ENCODE peak calls at places on chromosome 4, in eight cellular contexts. C is left cardiac atrium, Z is upper lobe of right lung, U is hypothalamus, K is kidney tubule cell, T is mesenteric fat pad, V is NCI-H1694, J is AG09319. E is an unnamed sample.

GRCh38 chr4:126790633-126791032 is 842.1 kb upstream of the INTU start:
- DNase-seq in J (no peak), V (no peak), C (no peak), K (no peak), Z (no peak), U (no peak), T (no peak), E (no peak)

GRCh38 chr4:84569009-84569408 is 13.9 kb upstream of the CDS1 start:
- DNase-seq in Z (no peak), C (no peak), T (no peak), U (no peak), K (no peak), V (no peak), J (no peak), E (no peak)

GRCh38 chr4:174120446-174121142 is 162.9 kb downstream of the FBXO8 start:
- DNase-seq in Z (no peak), T (no peak), K (peak), C (peak), U (no peak), J (peak), V (peak), E (no peak)

GRCh38 chr4:98584265-98584664 is 74.1 kb downstream of the TSPAN5 start:
- DNase-seq in C (no peak), Z (no peak), U (no peak), T (no peak), J (no peak), V (no peak), K (peak), E (no peak)

GRCh38 chr4:18366762-18367358 is 345.3 kb upstream of the LCORL start:
- DNase-seq in Z (no peak), V (peak), C (no peak), K (peak), U (no peak), T (no peak), J (no peak), E (no peak)

GRCh38 chr4:113384600-113384999 is 335.1 kb downstream of the ANK2 start:
- DNase-seq in C (no peak), Z (no peak), J (no peak), K (peak), T (no peak), U (no peak), V (no peak), E (no peak)

GRCh38 chr4:29277381-29277780 is 1442.8 kb upstream of the PCDH7 start:
- DNase-seq in Z (no peak), T (no peak), K (no peak), U (no peak), C (no peak), V (no peak), J (no peak), E (no peak)

GRCh38 chr4:173703076-173703475 is 173.0 kb upstream of the HAND2 start:
- DNase-seq in Z (no peak), T (no peak), U (no peak), V (no peak), K (no peak), J (no peak), C (no peak), E (no peak)

GRCh38 chr4:8908206-8908893 is 36.7 kb upstream of the HMX1 start:
- DNase-seq in Z (peak), C (no peak), K (no peak), U (no peak), V (no peak), J (no peak), T (peak), E (no peak)

GRCh38 chr4:174365018-174365587 is 81.4 kb downstream of the CEP44 start:
- DNase-seq in V (no peak), J (peak), C (no peak), K (peak), T (no peak), Z (no peak), U (no peak), E (no peak)

GRCh38 chr4:95348418-95348817 is 200.4 kb downstream of the UNC5C start:
- DNase-seq in U (no peak), V (no peak), J (no peak), C (no peak), K (no peak), Z (no peak), T (no peak), E (no peak)

GRCh38 chr4:104099141-104099540 is 379.4 kb upstream of the TACR3 start:
- DNase-seq in K (no peak), J (no peak), U (no peak), C (no peak), T (no peak), Z (no peak), V (no peak), E (no peak)

GRCh38 chr4:67871867-67872266 is 11.9 kb downstream of the TMPRSS11D start:
- DNase-seq in T (no peak), C (no peak), J (peak), Z (no peak), V (peak), K (peak), U (no peak), E (no peak)

GRCh38 chr4:142291299-142291698 is 554.8 kb downstream of the INPP4B start:
- DNase-seq in U (no peak), C (no peak), Z (no peak), K (no peak), J (no peak), V (no peak), T (no peak), E (no peak)

GRCh38 chr4:38785901-38786402 is 3.2 kb upstream of the TLR10 start:
- DNase-seq in V (no peak), Z (peak), K (no peak), T (no peak), J (no peak), U (no peak), C (no peak), E (no peak)

GRCh38 chr4:79626102-79626501 is 218.1 kb upstream of the GK2 start:
- DNase-seq in U (no peak), J (no peak), C (no peak), T (no peak), Z (no peak), K (no peak), V (no peak), E (no peak)